ENCODE peak calls at places on chromosomes 1 and 21, in five cellular contexts. I is bronchial epithelial cell, Q is AG04450, A is colonic mucosa, X is prostate gland. M is an unnamed sample.

GRCh38 chr1:101996830-101997485 is at the start of gene OLFM3:
- DNase-seq in I (no peak), Q (no peak), A (no peak), X (no peak), M (no peak)

GRCh38 chr1:173916667-173917066 is 460 bp downstream of the SERPINC1 start:
- DNase-seq in I (no peak), Q (no peak), A (no peak), X (no peak), M (no peak)

GRCh38 chr1:193079187-193079586 is 19.8 kb downstream of the RO60 start:
- DNase-seq in I (no peak), Q (no peak), A (no peak), X (no peak), M (no peak)

GRCh38 chr1:32454726-32455125 is 10.1 kb upstream of the ZBTB8B start:
- DNase-seq in I (peak; percentile 57), Q (no peak), A (no peak), X (peak; percentile 15), M (no peak)

GRCh38 chr21:28537371-28538079 is 455.2 kb downstream of the LTN1 start:
- DNase-seq in I (peak; percentile 67), Q (peak; percentile 94), A (no peak), X (no peak), M (peak; percentile 99)

GRCh38 chr1:150575072-150575489 is 4.3 kb downstream of the MCL1 start:
- DNase-seq in I (peak; percentile 7), Q (no peak), A (no peak), X (no peak), M (no peak)

GRCh38 chr1:225565845-225566244 is 87.1 kb downstream of the ENAH start:
- DNase-seq in I (no peak), Q (no peak), A (no peak), X (no peak), M (no peak)

GRCh38 chr1:244757091-244757939 is 78.1 kb upstream of the COX20 start:
- DNase-seq in I (peak; percentile 18), Q (no peak), A (no peak), X (peak; percentile 12), M (no peak)

GRCh38 chr1:218426343-218426657 is 81.2 kb downstream of the TGFB2 start:
- DNase-seq in I (peak; percentile 81), Q (no peak), A (no peak), X (no peak), M (no peak)

GRCh38 chr1:155458111-155458510 is 104.5 kb downstream of the ASH1L start:
- DNase-seq in I (no peak), Q (no peak), A (no peak), X (no peak), M (no peak)

GRCh38 chr21:33940846-33941245 is 25.2 kb upstream of the ATP5PO start:
- DNase-seq in I (no peak), Q (no peak), A (no peak), X (no peak), M (no peak)

GRCh38 chr1:160370561-160371345 is 3.9 kb downstream of the NHLH1 start:
- DNase-seq in I (no peak), Q (no peak), A (no peak), X (no peak), M (no peak)

GRCh38 chr1:186782791-186783190 is 46.0 kb upstream of the PLA2G4A start:
- DNase-seq in I (peak; percentile 16), Q (no peak), A (no peak), X (no peak), M (no peak)

GRCh38 chr21:45962531-45963224 is 18.9 kb upstream of the COL6A1 start:
- DNase-seq in I (no peak), Q (no peak), A (no peak), X (no peak), M (no peak)

GRCh38 chr1:41626146-41626545 is 141.7 kb upstream of the EDN2 start:
- DNase-seq in I (peak; percentile 84), Q (no peak), A (no peak), X (peak; percentile 20), M (no peak)

GRCh38 chr1:93552751-93553455 is 105.0 kb downstream of the FNBP1L start:
- DNase-seq in I (peak; percentile 62), Q (no peak), A (peak; percentile 47), X (no peak), M (no peak)

GRCh38 chr1:54378884-54379445 is 27.2 kb downstream of the SSBP3 start:
- DNase-seq in I (no peak), Q (no peak), A (no peak), X (no peak), M (no peak)

GRCh38 chr21:32182449-32182848 is 96.4 kb downstream of the MIS18A start:
- DNase-seq in I (no peak), Q (no peak), A (no peak), X (no peak), M (no peak)

GRCh38 chr21:16420086-16420724 is 690.4 kb downstream of the USP25 start:
- DNase-seq in I (peak; percentile 67), Q (no peak), A (no peak), X (peak; percentile 67), M (no peak)

GRCh38 chr1:20666804-20667203 is 5.6 kb upstream of the DDOST start:
- DNase-seq in I (peak; percentile 37), Q (no peak), A (no peak), X (no peak), M (peak; percentile 16)

GRCh38 chr1:2391034-2391384 is 345 bp downstream of the MORN1 start:
- DNase-seq in I (no peak), Q (no peak), A (peak; percentile 41), X (no peak), M (no peak)

GRCh38 chr1:42674214-42674613 is 8.0 kb upstream of the YBX1 start:
- DNase-seq in I (no peak), Q (no peak), A (no peak), X (no peak), M (no peak)

GRCh38 chr1:28313710-28314510 is 14.9 kb upstream of the MED18 start:
- DNase-seq in I (peak; percentile 78), Q (peak; percentile 24), A (peak; percentile 46), X (no peak), M (no peak)

GRCh38 chr21:35575280-35575915 is 484.9 kb downstream of the SETD4 start:
- DNase-seq in I (peak; percentile 22), Q (peak; percentile 81), A (no peak), X (no peak), M (no peak)

GRCh38 chr1:57018119-57018518 is 52.3 kb upstream of the C8B start:
- DNase-seq in I (no peak), Q (no peak), A (no peak), X (no peak), M (no peak)

GRCh38 chr1:57015071-57015470 is 49.3 kb upstream of the C8B start:
- DNase-seq in I (no peak), Q (no peak), A (no peak), X (no peak), M (no peak)

GRCh38 chr1:57017201-57017600 is 51.4 kb upstream of the C8B start:
- DNase-seq in I (peak; percentile 12), Q (no peak), A (no peak), X (no peak), M (no peak)

GRCh38 chr1:57019240-57019805 is 53.5 kb upstream of the C8B start:
- DNase-seq in I (no peak), Q (no peak), A (no peak), X (no peak), M (no peak)

GRCh38 chr1:57017717-57018116 is 51.9 kb upstream of the C8B start:
- DNase-seq in I (no peak), Q (no peak), A (no peak), X (no peak), M (no peak)
- TF ChIP-seq CTCF in I (peak; percentile 27), Q (peak; percentile 24), A (no peak), X (no peak), M (peak; percentile 58)

GRCh38 chr1:92004129-92004528 is 25.7 kb upstream of the EPHX4 start:
- DNase-seq in I (no peak), Q (no peak), A (no peak), X (no peak), M (no peak)
- H3K4me3 ChIP-seq in I (no peak overlapping the region), Q (no peak overlapping the region), A (no peak overlapping the region), X (no peak overlapping the region), M (no peak overlapping the region)

GRCh38 chr21:42539931-42540343 is 26.3 kb downstream of the SLC37A1 start:
- DNase-seq in I (no peak), Q (no peak), A (no peak), X (no peak), M (no peak)
- TF ChIP-seq CTCF in I (no peak), Q (no peak), A (no peak), X (no peak), M (no peak)

DNA sequence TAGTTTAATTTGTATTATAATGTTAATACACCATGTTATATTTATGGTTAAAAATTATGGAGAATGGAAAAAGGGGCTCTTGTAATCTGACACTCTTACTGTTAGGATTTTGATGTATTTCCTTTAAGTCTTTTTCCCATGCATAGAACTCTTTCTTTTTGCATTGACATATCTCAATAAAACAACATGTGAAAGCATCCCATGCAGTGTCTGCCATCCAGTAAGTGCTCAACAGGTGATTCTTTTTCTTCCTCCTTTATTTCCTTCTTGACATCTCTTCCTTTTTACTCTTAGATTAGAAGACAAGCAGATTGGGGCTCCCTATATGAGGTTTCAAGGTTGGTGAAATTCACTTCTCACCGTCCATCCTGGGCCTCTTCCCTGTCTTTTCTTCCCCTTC is 2.8 kb downstream of the NEXN start:
- DNase-seq in I (no peak), Q (no peak), A (no peak), X (no peak), M (no peak)
- H3K4me3 ChIP-seq in I (no peak overlapping the region), Q (peak overlapping the region; percentile 94), A (no peak overlapping the region), X (no peak overlapping the region), M (no peak overlapping the region)

GRCh38 chr1:227240983-227241382 is 77.3 kb downstream of the CDC42BPA start:
- DNase-seq in I (no peak), Q (no peak), A (no peak), X (no peak), M (no peak)

GRCh38 chr1:227234998-227235405 is 83.3 kb downstream of the CDC42BPA start:
- DNase-seq in I (peak; percentile 77), Q (peak; percentile 16), A (no peak), X (peak; percentile 6), M (peak; percentile 42)
- TF ChIP-seq CTCF in I (peak; percentile 49), Q (peak; percentile 60), A (peak; percentile 36), X (peak; percentile 42), M (peak; percentile 53)

M was measured in HFF-Myc.